ENCODE peak calls at places on chromosome 12, in five cellular contexts. P, L, I, V and M are unnamed samples. For H3K36me3 and H3K27me3, the result is how much of the 10 kb centered on the place peaks cover.

GRCh38 chr12:113766133-113766879 is 199.8 kb downstream of the RBM19 start:
- DNase-seq in P (no peak), L (no peak), I (no peak), V (peak), M (peak)

GRCh38 chr12:104049278-104050257 is at the start of gene GLT8D2:
- DNase-seq in P (peak), L (peak), I (peak), V (peak), M (peak)

GRCh38 chr12:69527506-69528272 is 57.5 kb downstream of the FRS2 start:
- DNase-seq in P (no peak), L (no peak), I (no peak), V (no peak), M (no peak)

GRCh38 chr12:82449179-82449578 is 90.8 kb downstream of the METTL25 start:
- DNase-seq in P (no peak), L (no peak), I (no peak), V (no peak), M (no peak)

GRCh38 chr12:132053338-132054330 is 90.5 kb downstream of the DDX51 start:
- DNase-seq in P (no peak), L (no peak), I (no peak), V (no peak), M (no peak)

GRCh38 chr12:116737774-116738657 is at the start of the genes RNFT2 and SPRING1:
- DNase-seq in P (peak), L (peak), I (peak), V (peak), M (peak)

GRCh38 chr12:112256780-112257179 is 125.5 kb downstream of the HECTD4 start:
- DNase-seq in P (no peak), L (no peak), I (no peak), V (no peak), M (peak)

GRCh38 chr12:80825506-80825905 is 108.8 kb downstream of the MYF5 start:
- DNase-seq in P (no peak), L (no peak), I (no peak), V (no peak), M (no peak)

GRCh38 chr12:117134059-117134458 is 34.8 kb upstream of the TESC start:
- DNase-seq in P (no peak), L (no peak), I (no peak), V (no peak), M (no peak)

GRCh38 chr12:102961488-102961801 is 4.0 kb downstream of the ASCL1 start:
- DNase-seq in P (no peak), L (no peak), I (no peak), V (no peak), M (peak)

GRCh38 chr12:55060470-55060869 is 40.7 kb downstream of the NEUROD4 start:
- DNase-seq in P (no peak), L (no peak), I (no peak), V (no peak), M (no peak)

GRCh38 chr12:98653866-98654493 is 8.9 kb downstream of the APAF1 start:
- DNase-seq in P (no peak), L (no peak), I (no peak), V (peak), M (peak)

GRCh38 chr12:4591180-4591687 is 29.2 kb downstream of the DYRK4 start:
- DNase-seq in P (peak), L (no peak), I (no peak), V (no peak), M (no peak)

GRCh38 chr12:98352218-98352811 is 163.1 kb upstream of the TMPO start:
- DNase-seq in P (no peak), L (no peak), I (no peak), V (no peak), M (no peak)

GRCh38 chr12:112422531-112422930 is 3.8 kb downstream of the PTPN11 start:
- DNase-seq in P (no peak), L (no peak), I (no peak), V (no peak), M (no peak)

GRCh38 chr12:49547090-49547690 is 8.4 kb downstream of the KCNH3 start:
- DNase-seq in P (no peak), L (no peak), I (peak), V (no peak), M (peak)

GRCh38 chr12:2341051-2341751 is 288.4 kb downstream of the CACNA1C start:
- DNase-seq in P (no peak), L (no peak), I (no peak), V (no peak), M (no peak)

GRCh38 chr12:40733871-40734270 is 41.6 kb downstream of the CNTN1 start:
- DNase-seq in P (no peak), L (no peak), I (no peak), V (no peak), M (no peak)

GRCh38 chr12:104998423-104999346 is 12.6 kb downstream of the NOPCHAP1 start:
- DNase-seq in P (peak), L (peak), I (no peak), V (no peak), M (no peak)

GRCh38 chr12:106127289-106128126 is 11.2 kb downstream of the NUAK1 start:
- DNase-seq in P (no peak), L (no peak), I (no peak), V (no peak), M (no peak)

GRCh38 chr12:100908501-100908900 is 113.9 kb downstream of the ANO4 start:
- DNase-seq in P (no peak), L (no peak), I (no peak), V (no peak), M (no peak)

GRCh38 chr12:81465881-81466280 is 293.3 kb downstream of the PPFIA2 start:
- DNase-seq in P (no peak), L (no peak), I (no peak), V (no peak), M (no peak)

GRCh38 chr12:113086249-113087164 is 30.0 kb downstream of the DTX1 start:
- DNase-seq in P (peak), L (peak), I (no peak), V (no peak), M (peak)

GRCh38 chr12:3881208-3881980 is 8.2 kb upstream of the PARP11 start:
- DNase-seq in P (no peak), L (no peak), I (no peak), V (peak), M (no peak)

GRCh38 chr12:56878010-56878339 is 56.2 kb downstream of the SDR9C7 start:
- DNase-seq in P (no peak), L (no peak), I (no peak), V (no peak), M (no peak)

GRCh38 chr12:7905071-7905470 is 30.9 kb downstream of the SLC2A3 start:
- DNase-seq in P (no peak), L (no peak), I (no peak), V (no peak), M (no peak)

GRCh38 chr12:27158322-27158721 is 75.9 kb upstream of the C12orf71 start:
- DNase-seq in P (no peak), L (no peak), I (no peak), V (peak), M (peak)
- H3K36me3 ChIP-seq in P (under half), L (under half), I (under half), V (under half), M (under half)

GRCh38 chr12:95549392-95550084 is 1.7 kb downstream of the USP44 start:
- DNase-seq in P (peak), L (no peak), I (no peak), V (no peak), M (no peak)
- H3K4me3 ChIP-seq in P (peak), L (no peak), I (no peak), V (peak), M (peak)

GRCh38 chr12:51865757-51866270 is 17.3 kb upstream of the FIGNL2 start:
- DNase-seq in P (no peak), L (no peak), I (no peak), V (peak), M (peak)
- H3K27me3 ChIP-seq in P (half or more), L (under half), I (under half), V (half or more), M (under half)

DNA sequence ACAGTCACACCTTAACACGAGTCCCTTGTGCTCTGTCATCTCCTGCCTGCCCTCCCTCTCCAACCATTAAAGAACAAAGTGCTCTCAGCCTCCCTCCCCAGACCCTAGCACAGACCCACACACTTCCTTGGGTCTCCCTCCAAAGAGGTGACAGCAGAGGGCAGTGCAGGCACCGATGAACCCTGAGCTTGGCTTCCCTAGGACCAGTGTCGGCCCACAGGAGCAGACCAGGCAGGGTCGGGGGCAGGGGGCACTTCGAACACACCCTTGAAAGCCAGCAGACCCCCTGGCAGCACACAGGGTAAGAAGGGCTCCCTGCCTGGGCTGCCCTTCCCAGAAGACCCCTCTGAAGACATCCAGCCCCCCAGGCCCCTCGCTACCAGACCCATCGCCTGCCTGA is 7.0 kb downstream of the CDK2AP1 start:
- DNase-seq in P (no peak), L (no peak), I (peak), V (peak), M (peak)
- H3K36me3 ChIP-seq in P (under half), L (under half), I (under half), V (under half), M (under half)

DNA sequence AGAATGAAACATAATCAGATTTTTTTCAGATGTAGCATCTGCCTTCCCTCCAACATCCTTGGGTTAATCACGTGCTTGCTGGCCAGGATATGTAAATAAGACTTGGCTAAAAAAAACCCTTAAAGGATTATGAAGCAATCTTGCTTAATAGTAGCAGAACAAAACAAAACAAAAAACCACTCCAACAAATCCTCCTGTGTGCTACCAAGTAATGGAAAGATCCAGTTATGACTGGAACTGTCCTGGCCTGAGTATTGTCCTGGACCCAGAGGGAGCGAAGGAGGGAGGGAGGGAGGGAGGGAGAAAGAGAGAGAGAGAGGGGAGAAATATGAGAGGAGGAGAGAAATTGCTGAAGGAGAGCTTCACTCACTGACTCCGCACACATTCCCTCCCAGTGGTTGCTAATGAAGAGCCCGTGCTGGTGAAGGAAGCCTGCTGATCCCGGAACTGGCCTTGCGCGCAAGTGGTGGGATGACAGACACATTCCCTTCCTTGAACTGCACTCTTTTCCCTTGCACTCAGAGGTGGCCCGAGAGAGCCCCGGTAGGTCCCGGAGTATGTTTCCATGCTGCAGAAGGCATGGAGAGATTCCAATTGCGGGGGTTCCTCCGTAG is 57.2 kb downstream of the HMGA2 start:
- DNase-seq in P (peak), L (no peak), I (peak), V (peak), M (peak)
- H3K4me3 ChIP-seq in P (peak), L (peak), I (peak), V (no peak), M (peak)

GRCh38 chr12:53952871-53953734 is 1.6 kb upstream of the HOXC12 start:
- DNase-seq in P (no peak), L (no peak), I (no peak), V (peak), M (peak)
- H3K27me3 ChIP-seq in P (half or more), L (under half), I (under half), V (half or more), M (half or more)

GRCh38 chr12:48063530-48063929 is 42.3 kb downstream of the SENP1 start:
- DNase-seq in P (no peak), L (no peak), I (no peak), V (no peak), M (no peak)
- H3K36me3 ChIP-seq in P (half or more), L (under half), I (under half), V (under half), M (under half)